ENCODE peak calls at places on chromosomes 1 and 21, in four cellular contexts. One of them, this sample, is unnamed.

GRCh38 chr1:157193702-157194391 is 55.7 kb upstream of the ETV3 start:
- DNase-seq in GM23248: peak
- DNase-seq in neural progenitor cell: peak
- DNase-seq in ascending aorta: no peak
- DNase-seq in this sample: peak

GRCh38 chr1:99766378-99766800 is at the start of gene FRRS1:
- DNase-seq in ascending aorta: peak
- DNase-seq in neural progenitor cell: peak
- DNase-seq in GM23248: peak
- DNase-seq in this sample: peak

GRCh38 chr1:154344977-154345837 is 19.9 kb downstream of the ATP8B2 start:
- DNase-seq in neural progenitor cell: peak
- DNase-seq in ascending aorta: no peak
- DNase-seq in GM23248: peak
- DNase-seq in this sample: no peak

GRCh38 chr1:119712342-119713038 is 756 bp downstream of the PHGDH start:
- DNase-seq in GM23248: peak
- DNase-seq in ascending aorta: peak
- DNase-seq in neural progenitor cell: peak
- DNase-seq in this sample: peak

GRCh38 chr1:159889202-159889601 is 10.8 kb downstream of the CFAP45 start:
- DNase-seq in neural progenitor cell: no peak
- DNase-seq in GM23248: no peak
- DNase-seq in ascending aorta: no peak
- DNase-seq in this sample: no peak

GRCh38 chr1:205270764-205271163 is 43.0 kb downstream of the TMCC2 start:
- DNase-seq in GM23248: peak
- DNase-seq in ascending aorta: no peak
- DNase-seq in neural progenitor cell: no peak
- DNase-seq in this sample: peak

GRCh38 chr1:119795471-119795870 is 15.8 kb downstream of the REG4 start:
- DNase-seq in neural progenitor cell: no peak
- DNase-seq in ascending aorta: no peak
- DNase-seq in GM23248: no peak
- DNase-seq in this sample: no peak

GRCh38 chr1:239308701-239309333 is 77.6 kb upstream of the CHRM3 start:
- DNase-seq in GM23248: peak
- DNase-seq in neural progenitor cell: peak
- DNase-seq in ascending aorta: no peak
- DNase-seq in this sample: peak

GRCh38 chr1:183480971-183481431 is 8.7 kb downstream of the SMG7 start:
- DNase-seq in ascending aorta: no peak
- DNase-seq in GM23248: peak
- DNase-seq in neural progenitor cell: no peak
- DNase-seq in this sample: no peak

GRCh38 chr21:17819878-17820232 is 699 bp upstream of the C21orf91 start:
- DNase-seq in ascending aorta: no peak
- DNase-seq in GM23248: no peak
- DNase-seq in neural progenitor cell: no peak
- DNase-seq in this sample: peak

GRCh38 chr1:180911640-180912161 is 996 bp upstream of the KIAA1614 start:
- DNase-seq in GM23248: peak
- DNase-seq in neural progenitor cell: no peak
- DNase-seq in ascending aorta: no peak
- DNase-seq in this sample: no peak

GRCh38 chr21:34364921-34365320 is 1.1 kb downstream of the KCNE2 start:
- DNase-seq in neural progenitor cell: no peak
- DNase-seq in GM23248: no peak
- DNase-seq in ascending aorta: no peak
- DNase-seq in this sample: no peak

GRCh38 chr1:99970713-99971255 is 988 bp downstream of the SLC35A3 start:
- DNase-seq in GM23248: peak
- DNase-seq in ascending aorta: no peak
- DNase-seq in neural progenitor cell: no peak
- DNase-seq in this sample: peak

GRCh38 chr1:43834280-43835140 is 99.1 kb upstream of the ARTN start:
- DNase-seq in ascending aorta: no peak
- DNase-seq in GM23248: peak
- DNase-seq in neural progenitor cell: peak
- DNase-seq in this sample: no peak

GRCh38 chr1:11500881-11501280 is 21.9 kb downstream of the DISP3 start:
- DNase-seq in ascending aorta: no peak
- DNase-seq in GM23248: no peak
- DNase-seq in neural progenitor cell: no peak
- DNase-seq in this sample: no peak

GRCh38 chr1:213531369-213532310 is 456.1 kb upstream of the PROX1 start:
- DNase-seq in neural progenitor cell: no peak
- DNase-seq in GM23248: no peak
- DNase-seq in ascending aorta: no peak
- DNase-seq in this sample: no peak

GRCh38 chr21:17501107-17502006 is 11.5 kb upstream of the CXADR start:
- DNase-seq in ascending aorta: no peak
- DNase-seq in GM23248: no peak
- DNase-seq in neural progenitor cell: no peak
- DNase-seq in this sample: no peak

GRCh38 chr1:215777370-215777925 is 210.3 kb downstream of the KCTD3 start:
- DNase-seq in neural progenitor cell: no peak
- DNase-seq in ascending aorta: no peak
- DNase-seq in GM23248: peak
- DNase-seq in this sample: peak

GRCh38 chr1:14110040-14110439 is 410.1 kb downstream of the PRDM2 start:
- DNase-seq in ascending aorta: no peak
- DNase-seq in GM23248: no peak
- DNase-seq in neural progenitor cell: no peak
- DNase-seq in this sample: no peak

GRCh38 chr1:14113271-14113670 is 413.3 kb downstream of the PRDM2 start:
- DNase-seq in ascending aorta: no peak
- DNase-seq in neural progenitor cell: no peak
- DNase-seq in GM23248: no peak
- DNase-seq in this sample: no peak

GRCh38 chr1:14111121-14111520 is 411.1 kb downstream of the PRDM2 start:
- DNase-seq in ascending aorta: no peak
- DNase-seq in neural progenitor cell: no peak
- DNase-seq in GM23248: no peak
- DNase-seq in this sample: no peak

GRCh38 chr1:14113841-14114567 is 414.0 kb downstream of the PRDM2 start:
- DNase-seq in GM23248: peak
- DNase-seq in ascending aorta: no peak
- DNase-seq in neural progenitor cell: peak
- DNase-seq in this sample: peak

DNA sequence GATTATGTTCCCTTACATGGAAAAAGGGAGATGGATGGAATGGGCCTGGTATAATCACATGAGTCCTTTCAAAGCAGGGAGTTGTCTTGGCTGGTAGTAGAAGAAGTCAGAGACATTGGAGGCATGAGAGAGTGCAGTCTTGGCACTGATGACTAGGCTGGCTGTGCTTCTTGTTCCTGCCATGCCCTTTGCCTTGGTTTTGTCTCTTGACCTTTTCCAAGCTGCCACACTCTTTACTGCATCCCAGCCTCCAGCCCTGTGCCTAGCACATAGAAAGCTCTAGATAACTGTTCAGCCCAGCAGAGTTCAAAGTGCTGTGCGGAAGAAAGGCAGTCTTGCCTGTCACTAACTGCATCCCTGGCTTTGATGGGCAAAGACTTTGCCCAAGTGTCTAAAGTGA is 412.6 kb downstream of the PRDM2 start:
- DNase-seq in neural progenitor cell: no peak
- DNase-seq in GM23248: no peak
- DNase-seq in ascending aorta: no peak
- DNase-seq in this sample: no peak
- H3K27ac ChIP-seq in neural progenitor cell: no peak
- H3K27ac ChIP-seq in GM23248: no peak
- H3K27ac ChIP-seq in ascending aorta: no peak
- H3K27ac ChIP-seq in this sample: no peak

GRCh38 chr21:38308785-38309119 is 52.0 kb downstream of the KCNJ15 start:
- DNase-seq in GM23248: no peak
- DNase-seq in ascending aorta: no peak
- DNase-seq in neural progenitor cell: no peak
- DNase-seq in this sample: no peak

GRCh38 chr21:38306407-38306806 is 49.6 kb downstream of the KCNJ15 start:
- DNase-seq in GM23248: peak
- DNase-seq in ascending aorta: no peak
- DNase-seq in neural progenitor cell: no peak
- DNase-seq in this sample: no peak

GRCh38 chr21:38303300-38303699 is 46.5 kb downstream of the KCNJ15 start:
- DNase-seq in ascending aorta: peak
- DNase-seq in neural progenitor cell: no peak
- DNase-seq in GM23248: peak
- DNase-seq in this sample: peak

GRCh38 chr21:38308010-38308784 is 51.4 kb downstream of the KCNJ15 start:
- DNase-seq in GM23248: peak
- DNase-seq in neural progenitor cell: peak
- DNase-seq in ascending aorta: no peak
- DNase-seq in this sample: no peak

GRCh38 chr21:38306833-38307232 is 50.0 kb downstream of the KCNJ15 start:
- DNase-seq in ascending aorta: no peak
- DNase-seq in GM23248: peak
- DNase-seq in neural progenitor cell: no peak
- DNase-seq in this sample: no peak
- H3K27ac ChIP-seq in ascending aorta: peak
- H3K27ac ChIP-seq in GM23248: peak
- H3K27ac ChIP-seq in neural progenitor cell: no peak
- H3K27ac ChIP-seq in this sample: no peak

DNA sequence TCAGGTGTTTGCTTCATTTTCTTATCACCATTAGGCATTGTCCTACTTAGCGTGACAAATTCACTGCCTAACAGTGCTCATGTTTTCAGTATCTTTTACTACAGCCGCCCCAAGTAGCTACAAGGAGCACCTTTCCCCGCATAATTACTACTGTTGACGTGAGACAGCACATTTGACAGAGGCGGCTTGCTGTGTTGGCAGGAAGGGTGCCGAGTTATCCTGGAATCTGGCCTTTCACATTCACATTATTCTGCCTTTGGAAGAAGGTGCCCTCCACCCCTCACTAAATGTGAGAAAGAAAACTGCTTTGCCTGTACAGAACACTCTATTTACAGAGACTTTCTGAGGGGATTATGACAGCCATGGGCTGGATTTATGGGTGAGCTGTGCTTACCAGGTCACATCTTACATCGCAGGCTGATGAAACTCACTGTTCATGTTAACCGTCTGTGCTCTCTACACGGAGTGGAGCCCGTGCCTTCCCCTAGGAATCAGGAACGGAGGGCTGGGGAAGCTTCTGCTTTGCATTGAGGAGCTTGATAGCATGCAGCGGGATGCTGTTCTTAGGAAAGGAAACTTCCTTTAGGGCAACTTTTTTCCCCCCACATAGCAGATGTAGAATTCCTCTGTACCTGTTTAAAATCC is 148.0 kb upstream of the ZRANB2 start:
- DNase-seq in neural progenitor cell: peak
- DNase-seq in ascending aorta: no peak
- DNase-seq in GM23248: peak
- DNase-seq in this sample: no peak
- H3K27ac ChIP-seq in neural progenitor cell: no peak
- H3K27ac ChIP-seq in ascending aorta: no peak
- H3K27ac ChIP-seq in GM23248: no peak
- H3K27ac ChIP-seq in this sample: no peak

GRCh38 chr1:8723010-8723409 is 94.4 kb downstream of the RERE start:
- DNase-seq in GM23248: no peak
- DNase-seq in ascending aorta: no peak
- DNase-seq in neural progenitor cell: no peak
- DNase-seq in this sample: no peak
- H3K27ac ChIP-seq in GM23248: no peak
- H3K27ac ChIP-seq in ascending aorta: no peak
- H3K27ac ChIP-seq in neural progenitor cell: no peak
- H3K27ac ChIP-seq in this sample: no peak

DNA sequence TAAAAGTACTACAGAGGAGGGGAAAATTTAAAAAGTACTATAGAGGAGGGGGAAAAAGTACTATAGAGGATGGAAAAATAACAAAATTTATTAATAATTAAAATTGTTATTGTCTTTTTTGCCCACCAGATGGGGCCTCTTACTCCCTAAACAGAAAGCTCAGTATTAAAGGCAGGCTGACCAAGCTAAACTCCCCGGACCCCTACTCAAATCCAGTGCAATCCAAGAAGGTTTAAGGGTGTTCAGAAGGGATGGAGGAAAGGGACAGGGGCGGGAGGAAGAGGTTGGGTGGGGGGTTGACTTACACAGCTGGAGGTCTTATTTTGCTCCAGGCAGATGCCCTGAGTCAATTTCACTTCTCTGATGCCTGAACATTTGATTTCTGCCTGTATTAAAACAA is 13.7 kb downstream of the CD34 start:
- DNase-seq in neural progenitor cell: peak
- DNase-seq in ascending aorta: no peak
- DNase-seq in GM23248: peak
- DNase-seq in this sample: no peak
- H3K27ac ChIP-seq in neural progenitor cell: no peak
- H3K27ac ChIP-seq in ascending aorta: peak
- H3K27ac ChIP-seq in GM23248: no peak
- H3K27ac ChIP-seq in this sample: no peak

GRCh38 chr1:192826791-192827477 is 18.1 kb downstream of the RGS2 start:
- DNase-seq in neural progenitor cell: no peak
- DNase-seq in ascending aorta: no peak
- DNase-seq in GM23248: peak
- DNase-seq in this sample: peak
- H3K27ac ChIP-seq in neural progenitor cell: no peak
- H3K27ac ChIP-seq in ascending aorta: peak
- H3K27ac ChIP-seq in GM23248: no peak
- H3K27ac ChIP-seq in this sample: no peak

DNA sequence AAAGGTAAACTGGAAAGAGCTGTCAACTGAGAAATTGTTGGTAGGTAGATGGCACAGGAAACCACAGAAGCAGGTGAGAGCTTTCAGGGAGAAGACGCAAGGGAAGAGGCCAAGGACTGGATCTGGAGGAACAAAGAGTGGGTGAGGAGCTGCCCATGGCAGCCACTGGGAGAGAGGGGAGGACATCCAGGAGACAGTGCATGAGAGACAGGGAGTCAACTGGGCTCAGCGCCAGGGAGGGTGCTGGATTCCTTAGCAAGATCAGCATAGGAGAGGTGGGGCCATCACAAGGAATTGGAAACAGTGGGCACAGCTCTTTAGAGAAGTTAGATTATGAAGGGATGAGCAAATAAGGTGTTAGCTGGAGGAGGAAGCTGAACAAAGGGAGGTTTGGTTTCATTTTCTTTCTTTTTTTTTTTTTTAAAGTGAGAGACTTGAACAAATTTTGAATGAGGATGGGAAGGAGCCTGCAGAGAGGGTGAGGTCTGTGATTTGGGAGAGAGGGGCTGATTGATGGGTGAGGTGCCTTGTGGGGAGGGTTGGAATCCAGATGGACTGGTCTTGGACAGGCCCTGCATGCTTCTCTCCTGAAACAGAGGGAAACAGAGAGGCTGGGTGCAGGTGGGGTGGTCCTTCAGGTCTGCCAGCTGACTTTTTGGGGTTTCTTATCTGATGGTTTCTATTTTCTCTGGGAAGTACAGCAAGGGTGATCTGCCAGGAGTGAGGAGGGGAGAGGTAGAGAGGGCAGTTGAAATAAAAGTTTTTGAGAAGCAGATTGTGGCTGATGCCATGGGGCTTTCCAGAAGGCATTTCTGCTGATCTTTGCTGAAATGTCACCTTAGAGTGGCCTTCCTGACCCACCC is 5.4 kb downstream of the CYP4B1 start:
- DNase-seq in ascending aorta: no peak
- DNase-seq in neural progenitor cell: no peak
- DNase-seq in GM23248: no peak
- DNase-seq in this sample: no peak
- H3K27ac ChIP-seq in ascending aorta: no peak
- H3K27ac ChIP-seq in neural progenitor cell: no peak
- H3K27ac ChIP-seq in GM23248: no peak
- H3K27ac ChIP-seq in this sample: no peak

GRCh38 chr1:75341537-75341936 is 207.3 kb downstream of the LHX8 start:
- DNase-seq in GM23248: no peak
- DNase-seq in ascending aorta: no peak
- DNase-seq in neural progenitor cell: no peak
- DNase-seq in this sample: no peak
- H3K27ac ChIP-seq in GM23248: no peak
- H3K27ac ChIP-seq in ascending aorta: no peak
- H3K27ac ChIP-seq in neural progenitor cell: no peak
- H3K27ac ChIP-seq in this sample: no peak

This sample was measured in RWPE1.